ENCODE peak calls at places on chromosomes 1 and 21, in nine cellular contexts. N is A549, D is cardiac fibroblast, A is fibroblast of mammary gland, I is left ventricle myocardium inferior, R is neural progenitor cell, L is GM23338, T is neural crest cell, U is AG04449. J is an unnamed sample.
A peak's percentile ranks its signal among the peaks of the same experiment; 100 is the strongest.

GRCh38 chr1:119549719-119550141 is 42.7 kb downstream of the HSD3B1 start:
- DNase-seq in D (peak; percentile 85), U (no peak), R (peak; percentile 89), A (peak; percentile 69), I (no peak), T (peak; percentile 48), L (peak; percentile 95), N (peak; percentile 48), J (peak; percentile 31)

GRCh38 chr1:198809247-198809646 is 170.4 kb downstream of the PTPRC start:
- DNase-seq in R (no peak), T (no peak), U (no peak), D (peak; percentile 24), A (peak; percentile 54), N (no peak), L (no peak), I (no peak), J (no peak)

GRCh38 chr1:243977104-243977503 is 74.0 kb upstream of the ZBTB18 start:
- DNase-seq in N (no peak), T (no peak), D (peak; percentile 25), A (peak; percentile 42), L (no peak), R (no peak), I (no peak), U (peak; percentile 23), J (no peak)

GRCh38 chr1:79928901-79929300 is 922.4 kb upstream of the ADGRL4 start:
- DNase-seq in R (no peak), N (no peak), T (no peak), L (peak; percentile 1), U (no peak), I (no peak), A (no peak), D (no peak), J (no peak)

GRCh38 chr1:30740952-30741894 is 16.4 kb downstream of the LAPTM5 start:
- DNase-seq in R (no peak), A (no peak), U (no peak), D (no peak), N (no peak), L (no peak), T (no peak), I (no peak), J (no peak)

GRCh38 chr1:232385221-232385620 is 244.7 kb downstream of the SIPA1L2 start:
- DNase-seq in L (no peak), T (no peak), N (no peak), I (no peak), A (peak; percentile 61), R (no peak), D (peak; percentile 69), U (peak; percentile 12), J (no peak)

GRCh38 chr1:187185389-187185788 is 356.6 kb downstream of the PLA2G4A start:
- DNase-seq in D (no peak), N (no peak), R (no peak), T (no peak), L (peak; percentile 16), I (no peak), A (no peak), U (no peak), J (no peak)

GRCh38 chr21:30306821-30307330 is 13.2 kb downstream of the KRTAP26-1 start:
- DNase-seq in T (no peak), R (no peak), N (no peak), I (no peak), A (no peak), D (no peak), U (no peak), L (no peak), J (no peak)

GRCh38 chr1:89941110-89941770 is 53.7 kb upstream of the ZNF326 start:
- DNase-seq in T (no peak), N (no peak), L (no peak), D (no peak), U (no peak), R (peak; percentile 20), A (no peak), I (no peak), J (no peak)

GRCh38 chr1:62908168-62908567 is 124.2 kb downstream of the ATG4C start:
- DNase-seq in U (no peak), L (no peak), N (no peak), I (no peak), A (no peak), T (no peak), D (no peak), R (no peak), J (no peak)

GRCh38 chr1:202153284-202153683 is 7.1 kb downstream of the PTPN7 start:
- DNase-seq in A (no peak), R (no peak), N (no peak), D (no peak), U (no peak), I (no peak), T (no peak), L (no peak), J (no peak)

GRCh38 chr1:70142120-70142519 is 63.3 kb downstream of the LRRC40 start:
- DNase-seq in U (no peak), A (peak; percentile 58), T (no peak), N (no peak), R (no peak), D (peak; percentile 66), I (no peak), L (peak; percentile 26), J (no peak)

GRCh38 chr21:36135391-36136094 is 664 bp downstream of the CBR3 start:
- DNase-seq in L (peak; percentile 83), A (peak; percentile 79), T (peak; percentile 61), N (peak; percentile 58), I (peak; percentile 83), D (peak; percentile 79), U (no peak), R (peak; percentile 66), J (peak; percentile 72)

GRCh38 chr1:43279666-43280065 is 5.7 kb downstream of the C1orf210 start:
- DNase-seq in T (no peak), R (no peak), L (no peak), I (no peak), U (no peak), A (no peak), N (no peak), D (no peak), J (no peak)

GRCh38 chr1:111176678-111177077 is 23.8 kb downstream of the DENND2D start:
- DNase-seq in R (no peak), L (no peak), I (no peak), T (no peak), U (no peak), A (no peak), D (no peak), N (no peak), J (no peak)

GRCh38 chr1:197464039-197464438 is 196.0 kb downstream of the CRB1 start:
- DNase-seq in D (peak; percentile 98), L (peak; percentile 37), N (no peak), A (peak; percentile 75), T (no peak), U (peak; percentile 79), R (peak; percentile 11), I (no peak), J (no peak)

DNA sequence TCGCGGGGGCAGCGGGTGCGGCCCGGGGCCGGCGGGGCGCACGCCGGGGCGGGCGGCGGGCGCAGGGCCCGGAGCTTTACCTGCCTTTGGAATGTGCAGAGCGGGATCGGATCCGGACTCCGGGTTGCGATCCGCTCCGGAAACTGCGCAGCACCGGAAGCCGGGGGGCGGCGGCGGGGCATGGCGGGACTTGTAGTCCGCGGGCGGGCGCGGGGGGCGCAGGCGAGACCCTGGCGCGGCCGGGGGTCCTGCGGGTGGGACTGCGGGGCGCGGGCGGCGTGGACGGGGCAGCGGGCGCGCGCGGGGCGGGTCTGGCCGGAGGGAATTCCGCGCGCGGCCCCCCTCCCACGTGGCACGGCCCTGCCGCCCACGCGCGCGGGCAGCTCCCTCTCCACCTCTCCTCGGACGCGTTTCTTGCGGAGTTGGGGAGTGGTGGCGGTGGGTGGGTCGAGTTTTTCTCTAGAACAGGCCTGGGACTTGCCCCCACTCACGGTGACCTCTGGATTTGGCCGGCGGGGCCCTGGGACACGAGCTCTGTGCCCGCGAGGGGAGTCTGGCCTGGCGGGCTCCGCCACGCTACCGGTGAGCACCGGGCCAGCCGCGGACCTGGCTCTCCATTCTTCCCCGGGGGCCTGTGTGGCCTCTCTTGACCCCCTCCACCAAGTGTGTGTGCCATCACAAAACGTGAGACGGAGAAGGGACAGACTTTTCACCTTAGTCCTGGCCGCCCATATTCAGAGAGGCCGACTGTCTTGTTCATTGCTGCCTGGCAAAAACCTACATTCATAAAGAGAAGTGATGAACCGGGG is at the start of gene PRDM15:
- DNase-seq in D (peak; percentile 92), A (peak; percentile 76), N (peak; percentile 81), R (peak; percentile 92), T (peak; percentile 79), U (peak; percentile 44), I (peak; percentile 86), L (peak; percentile 90), J (peak; percentile 85)
- TF ChIP-seq CTCF in D (no peak), A (no peak), N (no peak), R (no peak), T (no peak), U (no peak), I (no peak), L (no peak), J (no peak)

DNA sequence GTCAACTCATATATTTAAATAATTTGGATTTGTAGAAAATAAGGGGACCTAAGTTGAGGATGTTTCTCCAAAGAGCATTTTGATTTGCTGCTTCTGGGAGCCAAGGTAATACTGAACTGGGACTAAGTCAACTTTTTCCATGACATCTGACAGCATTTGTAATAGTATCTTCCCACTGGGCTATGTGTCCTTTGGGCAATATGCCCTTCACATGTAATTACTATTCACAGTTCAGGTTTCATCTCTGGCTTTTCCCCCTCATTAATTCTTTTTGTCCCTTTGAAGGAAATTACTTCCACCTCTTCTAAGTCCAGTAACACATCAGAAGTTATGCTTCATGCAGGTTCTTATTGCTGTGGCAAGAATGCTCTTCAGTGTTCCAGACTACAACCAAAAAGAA is 36.8 kb upstream of the HP1BP3 start:
- DNase-seq in N (no peak), T (no peak), I (no peak), L (no peak), R (no peak), D (no peak), U (no peak), A (no peak), J (no peak)
- TF ChIP-seq CTCF in N (no peak), T (no peak), I (no peak), L (no peak), R (no peak), D (no peak), U (no peak), A (no peak), J (no peak)

GRCh38 chr1:12276225-12276624 is 46.4 kb downstream of the VPS13D start:
- DNase-seq in T (peak; percentile 3), N (peak; percentile 66), R (peak; percentile 73), A (peak; percentile 59), D (peak; percentile 69), I (no peak), U (no peak), L (peak; percentile 82), J (no peak)
- TF ChIP-seq CTCF in T (peak; percentile 60), N (peak; percentile 35), R (peak; percentile 71), A (peak; percentile 63), D (peak; percentile 57), I (peak; percentile 59), U (peak; percentile 53), L (peak; percentile 80), J (no peak)

DNA sequence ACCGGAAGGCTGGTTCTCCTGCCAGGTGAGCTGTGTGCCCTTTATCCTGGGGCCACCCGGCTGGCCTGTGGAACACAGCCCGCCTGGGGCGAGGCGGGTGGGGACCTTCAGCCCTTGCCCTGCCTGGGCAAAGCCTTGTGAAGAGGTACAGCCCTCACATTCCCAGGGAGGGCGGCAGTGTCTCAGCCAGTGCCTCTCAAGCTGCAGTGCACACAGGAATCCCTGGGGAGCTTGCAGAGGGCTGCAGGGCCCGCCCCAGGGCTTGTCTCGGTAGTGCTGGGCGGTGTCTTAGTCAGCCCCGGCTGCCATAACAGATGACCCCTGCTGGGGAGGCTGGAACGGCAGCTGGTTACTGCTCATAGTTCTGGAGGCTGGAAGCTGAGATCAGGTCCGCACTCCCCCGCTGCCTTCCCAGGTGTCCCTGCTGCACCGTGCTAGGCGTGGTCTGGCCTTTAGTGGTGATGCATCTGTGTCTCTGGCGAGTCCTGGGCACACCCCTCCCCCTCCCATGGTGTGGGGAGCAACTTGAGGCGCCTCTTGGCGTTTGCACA is 12.6 kb downstream of the DFFB start:
- DNase-seq in T (no peak), R (peak; percentile 13), I (no peak), U (no peak), D (peak; percentile 14), N (no peak), A (no peak), L (peak; percentile 20), J (no peak)
- TF ChIP-seq CTCF in T (no peak), R (no peak), I (no peak), U (no peak), D (no peak), N (no peak), A (no peak), L (no peak), J (no peak)

J was measured in GM10248.